ENCODE peak calls at places on chromosome 9, in four cellular contexts. E is GM23338, X is HCT116, R is sigmoid colon. L is an unnamed sample.

GRCh38 chr9:100213730-100214477 is 114.9 kb downstream of the INVS start:
- DNase-seq in E (peak; percentile 56), X (no peak), R (no peak), L (no peak)

GRCh38 chr9:2267171-2267740 is 252.1 kb downstream of the SMARCA2 start:
- DNase-seq in E (no peak), X (no peak), R (no peak), L (no peak)

GRCh38 chr9:13948037-13948436 is 365.9 kb downstream of the NFIB start:
- DNase-seq in E (no peak), X (no peak), R (no peak), L (no peak)

GRCh38 chr9:113712053-113712452 is 164.1 kb upstream of the ZNF618 start:
- DNase-seq in E (no peak), X (no peak), R (no peak), L (no peak)

GRCh38 chr9:28648723-28649122 is 1075.4 kb upstream of the C9orf72 start:
- DNase-seq in E (peak; percentile 79), X (no peak), R (no peak), L (no peak)

GRCh38 chr9:88370346-88370745 is 17.9 kb upstream of the SPIN1 start:
- DNase-seq in E (no peak), X (no peak), R (no peak), L (no peak)

GRCh38 chr9:109245300-109245897 is 75.5 kb downstream of the EPB41L4B start:
- DNase-seq in E (no peak), X (no peak), R (no peak), L (no peak)

GRCh38 chr9:16068476-16068875 is 515.6 kb downstream of the CCDC171 start:
- DNase-seq in E (no peak), X (no peak), R (no peak), L (no peak)

GRCh38 chr9:26062172-26062571 is 383.9 kb upstream of the TUSC1 start:
- DNase-seq in E (no peak), X (no peak), R (no peak), L (no peak)

GRCh38 chr9:108950168-108950567 is 16.0 kb downstream of the ABITRAM start:
- DNase-seq in E (no peak), X (no peak), R (no peak), L (no peak)

GRCh38 chr9:132267660-132268059 is 87.1 kb downstream of the SETX start:
- DNase-seq in E (no peak), X (no peak), R (no peak), L (no peak)

GRCh38 chr9:130858734-130859705 is 24.0 kb downstream of the ABL1 start:
- DNase-seq in E (no peak), X (no peak), R (peak; percentile 85), L (no peak)

GRCh38 chr9:26801772-26802171 is 90.8 kb downstream of the CAAP1 start:
- DNase-seq in E (no peak), X (no peak), R (no peak), L (no peak)

GRCh38 chr9:98087420-98088354 is 31.2 kb downstream of the NANS start:
- DNase-seq in E (peak; percentile 86), X (no peak), R (peak; percentile 69), L (peak; percentile 75)

GRCh38 chr9:132857601-132858342 is 20.3 kb downstream of the AK8 start:
- DNase-seq in E (no peak), X (peak; percentile 26), R (peak; percentile 74), L (no peak)

GRCh38 chr9:130664191-130665028 is at the start of gene PRDM12:
- DNase-seq in E (peak; percentile 80), X (no peak), R (no peak), L (no peak)

GRCh38 chr9:137649553-137649952 is 30.7 kb downstream of the EHMT1 start:
- DNase-seq in E (no peak), X (no peak), R (no peak), L (no peak)

GRCh38 chr9:32264171-32264862 is 120.1 kb upstream of the ACO1 start:
- DNase-seq in E (peak; percentile 75), X (no peak), R (no peak), L (peak; percentile 10)

GRCh38 chr9:6805532-6805931 is 47.8 kb downstream of the KDM4C start:
- DNase-seq in E (no peak), X (no peak), R (no peak), L (no peak)

GRCh38 chr9:85178486-85178885 is 509.0 kb downstream of the NTRK2 start:
- DNase-seq in E (peak; percentile 46), X (no peak), R (no peak), L (no peak)

GRCh38 chr9:19965336-19965735 is 176.5 kb upstream of the SLC24A2 start:
- DNase-seq in E (no peak), X (no peak), R (no peak), L (no peak)

GRCh38 chr9:93127395-93127911 is 6.6 kb downstream of the NINJ1 start:
- DNase-seq in E (no peak), X (no peak), R (peak; percentile 72), L (no peak)

GRCh38 chr9:114416290-114416689 is 28.5 kb upstream of the AKNA start:
- DNase-seq in E (no peak), X (no peak), R (no peak), L (no peak)

GRCh38 chr9:123063172-123063508 is 29.7 kb downstream of the GPR21 start:
- DNase-seq in E (no peak), X (no peak), R (no peak), L (no peak)

GRCh38 chr9:91775011-91775707 is 174.9 kb downstream of the ROR2 start:
- DNase-seq in E (peak; percentile 89), X (peak; percentile 31), R (peak; percentile 87), L (peak; percentile 36)

GRCh38 chr9:7570107-7570720 is 229.4 kb downstream of the DMAC1 start:
- DNase-seq in E (peak; percentile 85), X (peak; percentile 44), R (no peak), L (peak; percentile 76)

GRCh38 chr9:92764381-92764987 is at the start of gene BICD2:
- DNase-seq in E (no peak), X (no peak), R (no peak), L (no peak)

GRCh38 chr9:35685506-35685905 is 4.2 kb downstream of the TPM2 start:
- DNase-seq in E (no peak), X (no peak), R (no peak), L (no peak)

GRCh38 chr9:80784647-80785046 is 904.7 kb downstream of the TLE1 start:
- DNase-seq in E (no peak), X (no peak), R (no peak), L (no peak)

GRCh38 chr9:100379862-100380261 is 27.1 kb upstream of the TEX10 start:
- DNase-seq in E (no peak), X (no peak), R (no peak), L (no peak)

GRCh38 chr9:16469184-16469583 is 401.3 kb downstream of the BNC2 start:
- DNase-seq in E (no peak), X (no peak), R (no peak), L (no peak)

GRCh38 chr9:5644522-5644921 is 15.6 kb downstream of the RIC1 start:
- DNase-seq in E (no peak), X (no peak), R (no peak), L (no peak)

GRCh38 chr9:82582693-82583092 is 480.2 kb downstream of the RASEF start:
- DNase-seq in E (no peak), X (no peak), R (no peak), L (no peak)

GRCh38 chr9:94135222-94135621 is 51.0 kb downstream of the PTPDC1 start:
- DNase-seq in E (no peak), X (no peak), R (peak; percentile 86), L (no peak)

GRCh38 chr9:98964201-98964600 is 20.5 kb downstream of the COL15A1 start:
- DNase-seq in E (no peak), X (no peak), R (no peak), L (no peak)

GRCh38 chr9:88818495-88819201 is 172.6 kb upstream of the S1PR3 start:
- DNase-seq in E (peak; percentile 19), X (no peak), R (no peak), L (peak; percentile 50)

GRCh38 chr9:110842169-110842568 is 173.6 kb downstream of the MUSK start:
- DNase-seq in E (peak; percentile 46), X (peak; percentile 40), R (no peak), L (no peak)

GRCh38 chr9:75039804-75040203 is 11.7 kb upstream of the CARNMT1 start:
- DNase-seq in E (no peak), X (no peak), R (no peak), L (no peak)

DNA sequence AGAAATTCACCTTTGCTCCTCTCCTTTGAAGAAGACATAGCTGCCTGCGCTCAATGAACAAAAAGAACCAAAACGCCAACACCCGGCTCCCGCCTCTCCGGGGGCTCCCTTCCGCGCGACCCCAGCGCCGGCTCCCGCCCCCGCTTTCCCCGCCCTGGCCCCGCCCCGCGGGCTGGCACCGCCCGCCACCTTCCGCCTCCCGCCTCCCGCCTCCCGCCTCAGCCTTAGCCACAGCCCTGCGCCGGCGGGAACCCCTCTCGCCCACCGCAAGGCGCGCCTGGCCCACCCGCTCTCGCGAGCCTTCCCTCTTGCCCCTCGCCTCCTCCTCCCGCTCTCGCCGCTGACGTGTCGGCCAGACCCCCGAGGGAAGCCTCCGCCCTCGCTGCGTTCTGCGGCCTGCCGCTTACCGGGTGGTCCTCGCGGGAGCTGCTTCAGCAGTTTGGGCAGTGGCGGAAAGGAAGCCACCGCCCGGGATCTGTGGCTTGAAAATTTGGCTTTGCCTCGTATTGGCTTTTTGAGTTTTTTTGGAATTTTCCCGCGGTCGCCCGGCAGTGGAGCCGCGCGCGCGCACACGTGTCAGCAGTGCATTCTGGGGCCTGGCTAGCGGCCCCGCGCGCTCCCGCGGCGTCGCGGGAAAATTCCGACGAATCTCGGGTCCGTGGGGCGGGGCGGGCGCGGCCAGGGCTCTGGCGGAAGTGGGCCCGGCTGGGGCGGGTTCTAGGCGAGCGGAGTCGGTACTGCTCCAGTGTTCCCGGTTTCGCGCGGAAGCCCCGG is at the start of gene FANCC:
- DNase-seq in E (peak; percentile 97), X (peak; percentile 66), R (peak; percentile 95), L (peak; percentile 94)
- TF ChIP-seq POLR2AphosphoS5 in E (peak; percentile 82), X (peak; percentile 66), R (peak; percentile 65), L (peak; percentile 92)

GRCh38 chr9:136554870-136555269 is 9.0 kb upstream of the NOTCH1 start:
- DNase-seq in E (no peak), X (no peak), R (no peak), L (no peak)
- TF ChIP-seq POLR2AphosphoS5 in E (no peak), X (no peak), R (no peak), L (no peak)

GRCh38 chr9:127690735-127691134 is 16.1 kb upstream of the CFAP157 start:
- DNase-seq in E (no peak), X (no peak), R (no peak), L (no peak)
- TF ChIP-seq POLR2AphosphoS5 in E (no peak), X (no peak), R (no peak), L (no peak)

GRCh38 chr9:76153372-76153771 is 240.9 kb downstream of the RFK start:
- DNase-seq in E (no peak), X (no peak), R (no peak), L (no peak)
- TF ChIP-seq POLR2AphosphoS5 in E (no peak), X (no peak), R (no peak), L (no peak)

DNA sequence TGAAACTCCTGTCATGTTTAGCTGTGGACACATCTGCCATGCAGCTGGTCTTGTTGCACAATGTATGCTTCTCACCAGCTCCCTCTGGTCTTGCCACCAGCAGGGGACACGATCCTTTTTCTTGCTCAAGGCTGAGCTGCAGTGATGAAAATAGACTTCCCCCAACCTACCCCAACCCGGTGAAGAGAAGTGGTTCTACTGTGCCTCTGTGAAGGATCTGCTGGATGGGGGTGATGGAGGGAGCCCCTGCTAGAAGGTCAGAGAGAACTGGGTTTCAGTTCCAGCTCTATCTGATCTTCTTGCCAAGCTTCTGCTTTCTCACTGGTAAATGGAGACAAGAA is 185.3 kb upstream of the KLF4 start:
- DNase-seq in E (no peak), X (no peak), R (peak; percentile 74), L (no peak)
- TF ChIP-seq POLR2AphosphoS5 in E (no peak), X (no peak), R (peak; percentile 31), L (no peak)